ENCODE peak calls at places on chromosomes 6 and 20, in four cellular contexts. One of them, this sample, is unnamed.
A peak's percentile ranks its signal among the peaks of the same experiment; 100 is the strongest.

GRCh38 chr20:39676857-39677351 is 714.8 kb downstream of the DHX35 start:
- DNase-seq in AG04450: no peak
- DNase-seq in cardiac muscle cell: peak; percentile 11
- DNase-seq in pancreas: no peak
- DNase-seq in this sample: peak; percentile 18

GRCh38 chr6:134516582-134516981 is 198.7 kb upstream of the SGK1 start:
- DNase-seq in AG04450: no peak
- DNase-seq in cardiac muscle cell: peak; percentile 31
- DNase-seq in pancreas: no peak
- DNase-seq in this sample: no peak

GRCh38 chr20:36604952-36605308 is 649 bp upstream of the RAB5IF start:
- DNase-seq in AG04450: no peak
- DNase-seq in cardiac muscle cell: peak; percentile 20
- DNase-seq in pancreas: peak; percentile 59
- DNase-seq in this sample: peak; percentile 13

GRCh38 chr20:25389858-25390537 is 637 bp downstream of the ABHD12 start:
- DNase-seq in AG04450: no peak
- DNase-seq in cardiac muscle cell: peak; percentile 17
- DNase-seq in pancreas: peak; percentile 80
- DNase-seq in this sample: peak; percentile 76

GRCh38 chr6:134058622-134059366 is 6.4 kb upstream of the SLC2A12 start:
- DNase-seq in AG04450: no peak
- DNase-seq in cardiac muscle cell: no peak
- DNase-seq in pancreas: no peak
- DNase-seq in this sample: no peak

GRCh38 chr20:22825546-22825945 is 209.6 kb upstream of the SSTR4 start:
- DNase-seq in AG04450: no peak
- DNase-seq in cardiac muscle cell: peak; percentile 36
- DNase-seq in pancreas: no peak
- DNase-seq in this sample: no peak

GRCh38 chr6:158409451-158409850 is 97.2 kb downstream of the TULP4 start:
- DNase-seq in AG04450: no peak
- DNase-seq in cardiac muscle cell: peak; percentile 89
- DNase-seq in pancreas: no peak
- DNase-seq in this sample: no peak

GRCh38 chr6:24480705-24481104 is 8.7 kb downstream of the GPLD1 start:
- DNase-seq in AG04450: no peak
- DNase-seq in cardiac muscle cell: no peak
- DNase-seq in pancreas: no peak
- DNase-seq in this sample: no peak

GRCh38 chr6:107716688-107717089 is 107.4 kb downstream of the SCML4 start:
- DNase-seq in AG04450: no peak
- DNase-seq in cardiac muscle cell: peak; percentile 40
- DNase-seq in pancreas: no peak
- DNase-seq in this sample: no peak

GRCh38 chr6:74369556-74369993 is 673.6 kb downstream of the CD109 start:
- DNase-seq in AG04450: peak; percentile 82
- DNase-seq in cardiac muscle cell: peak; percentile 80
- DNase-seq in pancreas: no peak
- DNase-seq in this sample: no peak

GRCh38 chr6:19865178-19865577 is 28.0 kb downstream of the ID4 start:
- DNase-seq in AG04450: no peak
- DNase-seq in cardiac muscle cell: no peak
- DNase-seq in pancreas: no peak
- DNase-seq in this sample: no peak

GRCh38 chr6:41326092-41326491 is 9.3 kb upstream of the NCR2 start:
- DNase-seq in AG04450: no peak
- DNase-seq in cardiac muscle cell: no peak
- DNase-seq in pancreas: no peak
- DNase-seq in this sample: no peak

GRCh38 chr6:33770833-33771341 is 18.0 kb downstream of the LEMD2 start:
- DNase-seq in AG04450: no peak
- DNase-seq in cardiac muscle cell: no peak
- DNase-seq in pancreas: no peak
- DNase-seq in this sample: no peak

GRCh38 chr20:62576815-62577214 is 65.5 kb upstream of the SLCO4A1 start:
- DNase-seq in AG04450: no peak
- DNase-seq in cardiac muscle cell: peak; percentile 37
- DNase-seq in pancreas: no peak
- DNase-seq in this sample: peak; percentile 78

GRCh38 chr6:135850882-135851281 is 619 bp upstream of the PDE7B start:
- DNase-seq in AG04450: no peak
- DNase-seq in cardiac muscle cell: no peak
- DNase-seq in pancreas: no peak
- DNase-seq in this sample: no peak

GRCh38 chr6:119142051-119142450 is 63.6 kb upstream of the FAM184A start:
- DNase-seq in AG04450: no peak
- DNase-seq in cardiac muscle cell: no peak
- DNase-seq in pancreas: no peak
- DNase-seq in this sample: no peak

GRCh38 chr6:30463651-30464618 is 25.4 kb upstream of the HLA-E start:
- DNase-seq in AG04450: no peak
- DNase-seq in cardiac muscle cell: peak; percentile 42
- DNase-seq in pancreas: peak; percentile 69
- DNase-seq in this sample: no peak

GRCh38 chr6:12598919-12599318 is 117.6 kb upstream of the PHACTR1 start:
- DNase-seq in AG04450: no peak
- DNase-seq in cardiac muscle cell: no peak
- DNase-seq in pancreas: no peak
- DNase-seq in this sample: no peak

GRCh38 chr6:94367316-94367715 is 948.0 kb upstream of the EPHA7 start:
- DNase-seq in AG04450: no peak
- DNase-seq in cardiac muscle cell: no peak
- DNase-seq in pancreas: no peak
- DNase-seq in this sample: no peak

GRCh38 chr6:124742971-124743370 is 219.3 kb upstream of the RNF217 start:
- DNase-seq in AG04450: no peak
- DNase-seq in cardiac muscle cell: no peak
- DNase-seq in pancreas: no peak
- DNase-seq in this sample: no peak

GRCh38 chr6:122869437-122870024 is 80.5 kb downstream of the SMPDL3A start:
- DNase-seq in AG04450: peak; percentile 8
- DNase-seq in cardiac muscle cell: peak; percentile 66
- DNase-seq in pancreas: no peak
- DNase-seq in this sample: peak; percentile 69

GRCh38 chr6:2961491-2961890 is 9.9 kb downstream of the SERPINB6 start:
- DNase-seq in AG04450: no peak
- DNase-seq in cardiac muscle cell: no peak
- DNase-seq in pancreas: peak; percentile 57
- DNase-seq in this sample: no peak
- TF ChIP-seq CTCF in AG04450: no peak
- TF ChIP-seq CTCF in cardiac muscle cell: no peak
- TF ChIP-seq CTCF in pancreas: no peak
- TF ChIP-seq CTCF in this sample: no peak

GRCh38 chr20:32510120-32510600 is 75.0 kb downstream of the NOL4L start:
- DNase-seq in AG04450: no peak
- DNase-seq in cardiac muscle cell: no peak
- DNase-seq in pancreas: peak; percentile 53
- DNase-seq in this sample: no peak

GRCh38 chr20:32507998-32508774 is 76.9 kb downstream of the NOL4L start:
- DNase-seq in AG04450: no peak
- DNase-seq in cardiac muscle cell: no peak
- DNase-seq in pancreas: peak; percentile 24
- DNase-seq in this sample: no peak

GRCh38 chr20:32510601-32511357 is 74.4 kb downstream of the NOL4L start:
- DNase-seq in AG04450: no peak
- DNase-seq in cardiac muscle cell: no peak
- DNase-seq in pancreas: peak; percentile 58
- DNase-seq in this sample: no peak

GRCh38 chr20:32508775-32509119 is 76.4 kb downstream of the NOL4L start:
- DNase-seq in AG04450: no peak
- DNase-seq in cardiac muscle cell: no peak
- DNase-seq in pancreas: no peak
- DNase-seq in this sample: no peak

GRCh38 chr20:32509639-32510066 is 75.5 kb downstream of the NOL4L start:
- DNase-seq in AG04450: no peak
- DNase-seq in cardiac muscle cell: no peak
- DNase-seq in pancreas: peak; percentile 34
- DNase-seq in this sample: no peak
- TF ChIP-seq CTCF in AG04450: peak; percentile 37
- TF ChIP-seq CTCF in cardiac muscle cell: no peak
- TF ChIP-seq CTCF in pancreas: no peak
- TF ChIP-seq CTCF in this sample: peak; percentile 33

GRCh38 chr6:142300758-142301251 is 1.0 kb upstream of the ADGRG6 start:
- DNase-seq in AG04450: no peak
- DNase-seq in cardiac muscle cell: peak; percentile 73
- DNase-seq in pancreas: peak; percentile 63
- DNase-seq in this sample: peak; percentile 34

GRCh38 chr6:142302427-142303190 is 802 bp downstream of the ADGRG6 start:
- DNase-seq in AG04450: no peak
- DNase-seq in cardiac muscle cell: no peak
- DNase-seq in pancreas: no peak
- DNase-seq in this sample: no peak

GRCh38 chr6:142303191-142303564 is 1.4 kb downstream of the ADGRG6 start:
- DNase-seq in AG04450: no peak
- DNase-seq in cardiac muscle cell: no peak
- DNase-seq in pancreas: no peak
- DNase-seq in this sample: no peak

GRCh38 chr6:142300302-142300701 is 1.5 kb upstream of the ADGRG6 start:
- DNase-seq in AG04450: no peak
- DNase-seq in cardiac muscle cell: no peak
- DNase-seq in pancreas: no peak
- DNase-seq in this sample: no peak

DNA sequence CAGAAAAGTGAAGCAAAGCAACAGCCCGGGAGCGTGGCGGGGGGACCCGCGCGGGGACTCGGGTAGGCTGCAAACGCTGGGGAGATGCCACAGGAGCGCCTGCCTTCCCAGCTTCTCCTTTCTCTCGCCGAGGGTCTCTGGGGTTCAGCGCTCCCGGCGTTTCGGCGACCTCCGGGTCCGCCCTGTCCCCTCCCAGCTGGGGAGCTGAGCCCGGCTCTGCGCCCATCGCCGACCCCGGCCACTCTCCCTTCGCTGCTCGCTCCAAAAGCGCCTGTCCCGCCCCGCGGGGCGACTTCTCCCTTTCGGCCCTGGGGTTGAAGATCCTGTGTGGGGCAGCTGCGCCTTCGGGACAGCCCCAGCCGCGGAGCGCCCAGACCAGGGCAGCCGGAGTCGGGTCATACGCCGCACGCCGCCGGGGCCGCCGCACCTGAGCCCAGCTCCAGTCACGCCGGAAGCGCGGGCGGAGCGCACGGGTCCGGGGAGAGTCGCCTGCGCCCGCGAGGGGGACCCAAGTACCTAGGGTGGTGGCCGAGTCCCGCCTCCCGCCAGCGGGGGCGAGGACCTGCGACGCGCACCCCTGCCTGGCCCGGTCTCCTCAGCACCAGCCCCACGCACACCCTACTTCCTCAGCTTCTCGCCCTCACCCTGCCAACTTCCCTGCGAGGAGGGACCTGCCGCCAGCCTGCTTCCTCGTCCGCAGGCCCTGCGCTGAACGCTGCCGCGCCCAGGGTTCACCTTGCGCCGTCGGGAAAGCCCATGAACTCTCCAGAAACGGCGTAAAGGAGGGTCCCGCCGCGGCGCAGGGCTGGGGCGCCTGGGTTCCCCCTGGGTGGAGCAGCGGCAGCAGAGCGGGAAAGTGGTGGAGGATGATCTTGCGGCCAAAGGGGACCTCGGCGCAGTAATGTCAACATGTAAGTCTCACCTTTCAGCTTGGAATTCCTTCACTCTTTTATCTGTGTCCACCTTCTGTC is at the start of gene ADGRG6:
- DNase-seq in AG04450: no peak
- DNase-seq in cardiac muscle cell: peak; percentile 38
- DNase-seq in pancreas: peak; percentile 78
- DNase-seq in this sample: peak; percentile 78
- TF ChIP-seq CTCF in AG04450: no peak
- TF ChIP-seq CTCF in cardiac muscle cell: peak; percentile 5
- TF ChIP-seq CTCF in pancreas: no peak
- TF ChIP-seq CTCF in this sample: peak; percentile 37

GRCh38 chr6:141607956-141608355 is 524.8 kb upstream of the GJE1 start:
- DNase-seq in AG04450: no peak
- DNase-seq in cardiac muscle cell: no peak
- DNase-seq in pancreas: no peak
- DNase-seq in this sample: no peak

GRCh38 chr6:141610741-141611140 is 522.0 kb upstream of the GJE1 start:
- DNase-seq in AG04450: no peak
- DNase-seq in cardiac muscle cell: peak; percentile 26
- DNase-seq in pancreas: no peak
- DNase-seq in this sample: peak; percentile 13
- TF ChIP-seq CTCF in AG04450: peak; percentile 48
- TF ChIP-seq CTCF in cardiac muscle cell: peak; percentile 40
- TF ChIP-seq CTCF in pancreas: no peak
- TF ChIP-seq CTCF in this sample: peak; percentile 49

DNA sequence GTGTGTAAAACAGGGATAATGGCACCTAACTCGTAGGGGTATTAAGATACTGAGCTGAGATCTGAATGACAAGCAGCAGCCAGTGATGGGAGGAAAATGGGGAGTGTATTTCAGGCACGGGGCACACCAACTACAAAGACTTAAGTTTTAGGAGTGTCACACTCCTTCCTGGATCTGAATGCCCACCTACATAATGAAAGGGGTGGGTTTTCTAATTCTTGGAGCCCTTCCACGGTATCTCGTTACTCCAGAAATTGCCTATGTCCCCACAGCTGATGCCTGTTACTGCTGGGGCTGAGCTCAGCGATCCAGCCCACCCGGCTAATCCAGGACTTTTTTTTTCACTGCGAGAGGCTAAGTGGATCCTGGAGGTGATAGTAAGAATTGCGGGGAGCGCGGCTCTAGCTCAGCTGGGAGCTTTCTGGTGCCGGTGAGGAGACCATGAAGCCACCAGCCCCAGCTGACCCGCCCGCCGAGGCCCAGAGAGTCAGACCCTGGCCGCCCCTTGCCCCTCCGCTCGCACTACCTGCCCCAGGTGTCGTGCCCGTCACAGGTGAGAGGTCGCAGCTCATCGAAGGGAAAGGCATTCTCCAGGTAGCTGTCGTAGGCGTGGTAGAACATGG is 726 bp downstream of the EDEM2 start:
- DNase-seq in AG04450: no peak
- DNase-seq in cardiac muscle cell: no peak
- DNase-seq in pancreas: peak; percentile 67
- DNase-seq in this sample: peak; percentile 65
- TF ChIP-seq CTCF in AG04450: no peak
- TF ChIP-seq CTCF in cardiac muscle cell: peak; percentile 9
- TF ChIP-seq CTCF in pancreas: no peak
- TF ChIP-seq CTCF in this sample: no peak

GRCh38 chr20:46388945-46389344 is 17.5 kb downstream of the ELMO2 start:
- DNase-seq in AG04450: no peak
- DNase-seq in cardiac muscle cell: no peak
- DNase-seq in pancreas: no peak
- DNase-seq in this sample: no peak
- TF ChIP-seq CTCF in AG04450: no peak
- TF ChIP-seq CTCF in cardiac muscle cell: no peak
- TF ChIP-seq CTCF in pancreas: no peak
- TF ChIP-seq CTCF in this sample: no peak

GRCh38 chr6:5175195-5175594 is 85.6 kb downstream of the LYRM4 start:
- DNase-seq in AG04450: no peak
- DNase-seq in cardiac muscle cell: no peak
- DNase-seq in pancreas: no peak
- DNase-seq in this sample: peak; percentile 71
- TF ChIP-seq CTCF in AG04450: peak; percentile 47
- TF ChIP-seq CTCF in cardiac muscle cell: peak; percentile 42
- TF ChIP-seq CTCF in pancreas: no peak
- TF ChIP-seq CTCF in this sample: peak; percentile 82